ENCODE peak calls at places on chromosomes 2 and 18, in four cellular contexts. M is HepG2, L is SK-N-SH, C is K562. D is an unnamed sample.

GRCh38 chr18:12748671-12749070 is 45.8 kb downstream of the PSMG2 start:
- DNase-seq in M (no peak), L (no peak), C (no peak), D (no peak)

GRCh38 chr2:191245869-191246531 is 796 bp downstream of the MYO1B start:
- DNase-seq in M (peak), L (peak), C (no peak), D (peak)

GRCh38 chr2:217207387-217208010 is 347.6 kb upstream of the TNP1 start:
- DNase-seq in M (no peak), L (no peak), C (no peak), D (no peak)

GRCh38 chr2:15457868-15458267 is 103.3 kb downstream of the NBAS start:
- DNase-seq in M (no peak), L (no peak), C (no peak), D (no peak)

GRCh38 chr18:6775702-6776101 is 46.2 kb downstream of the ARHGAP28 start:
- DNase-seq in M (no peak), L (no peak), C (no peak), D (no peak)

GRCh38 chr2:171523339-171523931 is 1.2 kb downstream of the CYBRD1 start:
- DNase-seq in M (peak), L (peak), C (peak), D (peak)

GRCh38 chr2:164205347-164205746 is 415.9 kb downstream of the GRB14 start:
- DNase-seq in M (no peak), L (no peak), C (no peak), D (peak)

GRCh38 chr18:70522183-70522582 is 233.3 kb downstream of the SOCS6 start:
- DNase-seq in M (no peak), L (no peak), C (no peak), D (no peak)

GRCh38 chr2:151728736-151729415 is 5.4 kb downstream of the NEB start:
- DNase-seq in M (no peak), L (no peak), C (no peak), D (peak)

GRCh38 chr18:11468120-11468519 is 141.3 kb upstream of the SLC35G4 start:
- DNase-seq in M (no peak), L (no peak), C (no peak), D (no peak)

GRCh38 chr2:239813261-239814135 is 211.6 kb downstream of the NDUFA10 start:
- DNase-seq in M (no peak), L (no peak), C (no peak), D (no peak)

GRCh38 chr18:45850021-45850420 is 24.5 kb downstream of the SIGLEC15 start:
- DNase-seq in M (no peak), L (no peak), C (no peak), D (peak)

GRCh38 chr2:203040966-203041521 is 26.4 kb downstream of the NBEAL1 start:
- DNase-seq in M (peak), L (no peak), C (no peak), D (no peak)

GRCh38 chr18:57210101-57210661 is 63.3 kb downstream of the BOD1L2 start:
- DNase-seq in M (peak), L (no peak), C (peak), D (peak)

GRCh38 chr2:32772623-32773221 is 144.9 kb downstream of the TTC27 start:
- DNase-seq in M (peak), L (peak), C (peak), D (peak)

GRCh38 chr2:239106971-239107370 is 259.1 kb downstream of the TWIST2 start:
- DNase-seq in M (no peak), L (no peak), C (no peak), D (no peak)

GRCh38 chr2:5932556-5933469 is 240.6 kb downstream of the SOX11 start:
- DNase-seq in M (no peak), L (peak), C (no peak), D (no peak)

GRCh38 chr18:23583071-23583865 is 3.0 kb downstream of the NPC1 start:
- DNase-seq in M (peak), L (no peak), C (no peak), D (no peak)

GRCh38 chr18:57841568-57841967 is 38.5 kb upstream of the ATP8B1 start:
- DNase-seq in M (no peak), L (no peak), C (no peak), D (no peak)

GRCh38 chr2:120466704-120467054 is 120.7 kb downstream of the INHBB start:
- DNase-seq in M (peak), L (no peak), C (no peak), D (no peak)

GRCh38 chr2:84458436-84459027 is 548 bp downstream of the SUCLG1 start:
- DNase-seq in M (peak), L (peak), C (peak), D (no peak)

GRCh38 chr2:154600931-154601494 is 97.5 kb upstream of the KCNJ3 start:
- DNase-seq in M (no peak), L (no peak), C (no peak), D (no peak)

GRCh38 chr2:239824051-239824694 is 201.0 kb downstream of the NDUFA10 start:
- DNase-seq in M (peak), L (peak), C (peak), D (peak)

GRCh38 chr18:55249572-55249971 is 290.3 kb upstream of the CCDC68 start:
- DNase-seq in M (no peak), L (no peak), C (no peak), D (no peak)

GRCh38 chr2:240956161-240956934 is 42.1 kb upstream of the SNED1 start:
- DNase-seq in M (no peak), L (peak), C (no peak), D (no peak)

GRCh38 chr2:205972113-205972512 is 113.9 kb downstream of the INO80D start:
- DNase-seq in M (peak), L (no peak), C (no peak), D (no peak)

GRCh38 chr2:69693472-69694450 is 48.2 kb upstream of the ANXA4 start:
- DNase-seq in M (no peak), L (no peak), C (no peak), D (no peak)

GRCh38 chr2:105783151-105783738 is 38.5 kb downstream of the NCK2 start:
- DNase-seq in M (no peak), L (no peak), C (no peak), D (no peak)

GRCh38 chr2:1869987-1870386 is 125.7 kb upstream of the PXDN start:
- DNase-seq in M (no peak), L (no peak), C (no peak), D (no peak)

GRCh38 chr2:33013684-33014110 is 66.9 kb downstream of the LTBP1 start:
- DNase-seq in M (no peak), L (no peak), C (no peak), D (no peak)

GRCh38 chr2:149773006-149773405 is 185.4 kb upstream of the MMADHC start:
- DNase-seq in M (no peak), L (no peak), C (no peak), D (no peak)

GRCh38 chr2:233124449-233125080 is 64.4 kb downstream of the INPP5D start:
- DNase-seq in M (no peak), L (no peak), C (no peak), D (no peak)

GRCh38 chr2:63888490-63889402 is 47.0 kb downstream of the UGP2 start:
- DNase-seq in M (peak), L (peak), C (peak), D (peak)

GRCh38 chr2:66555076-66555475 is 120.2 kb downstream of the MEIS1 start:
- DNase-seq in M (no peak), L (no peak), C (no peak), D (no peak)

GRCh38 chr2:96916156-96917007 is 46.5 kb upstream of the SEMA4C start:
- DNase-seq in M (no peak), L (no peak), C (no peak), D (no peak)

GRCh38 chr2:236613607-236614006 is 44.0 kb downstream of the ACKR3 start:
- DNase-seq in M (no peak), L (no peak), C (no peak), D (no peak)

GRCh38 chr2:42404666-42405065 is 43.6 kb upstream of the COX7A2L start:
- DNase-seq in M (no peak), L (no peak), C (no peak), D (no peak)

GRCh38 chr2:10332402-10333246 is 29.9 kb downstream of the HPCAL1 start:
- DNase-seq in M (no peak), L (no peak), C (peak), D (no peak)

DNA sequence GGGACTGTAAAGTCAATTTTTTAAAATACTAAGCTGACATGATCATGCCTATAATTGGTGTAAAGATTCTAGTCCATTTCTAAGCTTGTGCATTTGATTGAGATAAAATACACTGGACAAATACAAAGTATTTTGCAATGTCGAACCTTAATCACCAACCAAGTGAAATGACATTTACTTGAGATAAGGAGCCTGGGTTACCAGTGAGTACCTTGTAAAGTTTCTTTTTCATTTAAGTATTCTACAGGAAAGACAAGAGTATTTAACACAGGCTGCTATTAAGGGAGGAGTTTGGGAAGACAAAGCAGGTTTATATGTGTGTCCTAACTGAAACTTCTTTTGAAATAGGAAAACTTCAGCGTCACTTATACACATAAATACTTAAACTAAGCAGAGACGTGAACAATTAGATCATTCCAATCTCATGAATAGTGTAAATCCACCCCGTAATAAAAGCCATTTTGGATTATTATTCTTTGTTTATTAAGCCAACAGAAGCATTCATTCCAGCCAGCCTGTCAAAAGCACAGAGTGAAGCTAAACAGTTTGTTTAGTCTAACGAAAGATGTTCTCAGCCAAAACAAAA is 126.7 kb upstream of the CYP26B1 start:
- DNase-seq in M (no peak), L (no peak), C (no peak), D (peak)
- TF ChIP-seq USF2 in M (no peak), L (no peak), C (no peak), D (no peak)

DNA sequence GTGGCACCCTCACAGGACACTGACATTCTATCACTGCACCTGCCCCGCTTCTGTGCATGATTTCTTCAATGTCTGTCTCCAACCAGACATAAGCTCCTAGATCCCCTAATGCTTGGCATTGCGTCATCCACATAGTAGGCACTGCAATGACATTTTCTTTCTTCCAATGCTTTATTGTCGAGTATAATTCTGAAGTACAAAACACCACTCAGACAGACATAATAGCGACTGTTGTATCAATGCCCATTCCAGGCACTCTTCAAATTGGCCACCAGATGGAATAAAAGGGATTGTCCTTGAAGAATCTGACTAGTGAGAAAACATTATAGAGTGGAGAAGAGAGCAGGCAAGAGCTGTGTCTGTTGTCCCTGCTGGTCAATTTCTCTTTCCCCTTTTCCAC is 89.0 kb downstream of the LPIN1 start:
- DNase-seq in M (no peak), L (no peak), C (peak), D (no peak)
- TF ChIP-seq USF2 in M (no peak), L (no peak), C (no peak), D (no peak)

DNA sequence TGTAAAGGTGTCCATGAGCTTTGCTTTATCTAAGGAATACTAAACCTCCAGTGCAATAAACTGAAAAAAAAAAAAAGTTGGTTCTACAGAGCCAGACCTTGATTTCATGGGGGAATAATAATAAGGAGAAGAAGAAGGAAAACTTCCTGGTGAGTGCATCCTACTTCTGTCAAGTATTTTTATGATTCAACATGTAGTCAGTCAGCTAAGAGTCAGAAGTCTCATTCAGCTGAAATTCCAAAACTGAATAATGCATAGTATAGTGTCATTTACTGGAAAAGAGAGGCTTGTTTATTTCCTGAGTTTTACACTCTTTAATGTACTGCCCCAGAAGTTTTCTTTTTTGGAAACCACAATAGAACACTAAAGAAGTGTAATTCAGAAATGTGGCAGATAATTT is 77.8 kb upstream of the TACR1 start:
- DNase-seq in M (no peak), L (no peak), C (no peak), D (peak)
- TF ChIP-seq USF2 in M (no peak), L (no peak), C (no peak), D (no peak)

GRCh38 chr2:126658910-126659613 is 3.1 kb downstream of the GYPC start:
- DNase-seq in M (no peak), L (no peak), C (no peak), D (no peak)
- TF ChIP-seq USF2 in M (no peak), L (no peak), C (peak), D (no peak)

GRCh38 chr2:9140570-9141378 is 65.8 kb upstream of the ASAP2 start:
- DNase-seq in M (no peak), L (no peak), C (no peak), D (no peak)
- TF ChIP-seq USF2 in M (no peak), L (no peak), C (no peak), D (no peak)

GRCh38 chr2:223203971-223204370 is 152.0 kb downstream of the KCNE4 start:
- DNase-seq in M (no peak), L (no peak), C (no peak), D (no peak)
- TF ChIP-seq USF2 in M (no peak), L (no peak), C (no peak), D (no peak)

DNA sequence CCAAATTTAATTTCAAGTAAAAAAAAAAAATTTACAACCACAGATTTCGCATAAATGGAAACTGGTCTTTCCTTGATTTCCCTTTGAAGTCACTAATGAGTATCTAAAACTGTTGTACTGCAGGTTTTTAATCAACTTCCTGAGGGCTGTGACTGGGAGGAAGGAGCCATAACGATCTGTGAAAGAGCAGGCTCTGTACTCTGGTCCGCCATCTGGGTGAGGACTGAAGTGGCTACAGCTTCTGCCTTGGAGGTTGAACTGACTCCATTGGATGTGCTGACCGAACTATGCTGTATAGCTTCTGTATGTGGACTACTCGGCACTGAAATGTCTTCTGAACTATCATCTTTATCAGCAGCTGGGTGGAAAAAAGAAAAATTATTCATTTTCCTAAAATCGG is 69.3 kb upstream of the CHN1 start:
- DNase-seq in M (no peak), L (no peak), C (no peak), D (no peak)
- TF ChIP-seq USF2 in M (no peak), L (no peak), C (no peak), D (no peak)

D was measured in A549.